ENCODE peak calls at places on chromosomes 6 and 20, in eight cellular contexts. T is mammary epithelial cell; Y is skeletal muscle cell; V is breast epithelium; J is stimulated activated CD8-positive, alpha-beta memory T cell treated with anti-CD3 and anti-CD28 coated beads, Interleukin-4, amount 100 ng/mL, for 24 hours; O is A172; H is GM12865; D is GF-D8. B is an unnamed sample.

GRCh38 chr20:11891827-11892521 is 25.7 kb upstream of the BTBD3 start:
- DNase-seq in T (peak), Y (no peak), V (no peak), J (no peak), O (peak), H (peak), D (peak), B (peak)

GRCh38 chr6:145278163-145278807 is 457.0 kb downstream of the EPM2A start:
- DNase-seq in T (no peak), Y (no peak), V (no peak), J (no peak), O (peak), H (no peak), D (no peak), B (no peak)

GRCh38 chr6:26465776-26466175 is 8.0 kb downstream of the BTN2A1 start:
- DNase-seq in T (no peak), Y (no peak), V (no peak), J (no peak), O (no peak), H (no peak), D (no peak), B (no peak)

GRCh38 chr20:3218307-3218988 is 9.2 kb downstream of the ITPA start:
- DNase-seq in T (peak), Y (no peak), V (peak), J (peak), O (no peak), H (peak), D (no peak), B (peak)

GRCh38 chr6:106783631-106784566 is 154.5 kb downstream of the QRSL1 start:
- DNase-seq in T (peak), Y (no peak), V (no peak), J (no peak), O (peak), H (no peak), D (no peak), B (no peak)

GRCh38 chr20:33875055-33875454 is 63.9 kb downstream of the CHMP4B start:
- DNase-seq in T (no peak), Y (no peak), V (no peak), J (no peak), O (no peak), H (peak), D (no peak), B (no peak)

GRCh38 chr6:85005494-85005893 is 241.1 kb upstream of the TBX18 start:
- DNase-seq in T (no peak), Y (no peak), V (no peak), J (no peak), O (no peak), H (no peak), D (no peak), B (no peak)

GRCh38 chr20:10040070-10040970 is 5.5 kb downstream of the ANKEF1 start:
- DNase-seq in T (peak), Y (peak), V (no peak), J (no peak), O (peak), H (no peak), D (no peak), B (no peak)

GRCh38 chr6:36823421-36824096 is 15.7 kb downstream of the CPNE5 start:
- DNase-seq in T (no peak), Y (no peak), V (no peak), J (no peak), O (no peak), H (no peak), D (no peak), B (no peak)

GRCh38 chr6:156822747-156823206 is 45.6 kb downstream of the ARID1B start:
- DNase-seq in T (no peak), Y (no peak), V (no peak), J (no peak), O (no peak), H (no peak), D (no peak), B (no peak)

GRCh38 chr20:39904713-39905112 is 784.3 kb downstream of the MAFB start:
- DNase-seq in T (no peak), Y (no peak), V (no peak), J (no peak), O (no peak), H (no peak), D (no peak), B (no peak)

GRCh38 chr20:35253010-35253409 is 24.9 kb downstream of the MMP24OS start:
- DNase-seq in T (no peak), Y (no peak), V (no peak), J (no peak), O (no peak), H (no peak), D (no peak), B (no peak)

GRCh38 chr6:74073429-74073828 is 377.4 kb downstream of the CD109 start:
- DNase-seq in T (peak), Y (peak), V (no peak), J (no peak), O (peak), H (no peak), D (no peak), B (no peak)

GRCh38 chr20:45318948-45319347 is 10.8 kb upstream of the MATN4 start:
- DNase-seq in T (no peak), Y (no peak), V (no peak), J (no peak), O (no peak), H (no peak), D (no peak), B (no peak)

GRCh38 chr6:63477422-63478040 is 94.7 kb upstream of the LOC128125822 start:
- DNase-seq in T (no peak), Y (no peak), V (no peak), J (no peak), O (no peak), H (no peak), D (no peak), B (no peak)

GRCh38 chr6:25369450-25370086 is 90.4 kb downstream of the CARMIL1 start:
- DNase-seq in T (peak), Y (no peak), V (no peak), J (no peak), O (no peak), H (peak), D (no peak), B (no peak)

GRCh38 chr20:22333885-22334545 is 250.4 kb downstream of the FOXA2 start:
- DNase-seq in T (peak), Y (peak), V (no peak), J (no peak), O (peak), H (peak), D (peak), B (no peak)

GRCh38 chr20:57960803-57961575 is 251.2 kb upstream of the PMEPA1 start:
- DNase-seq in T (no peak), Y (no peak), V (no peak), J (no peak), O (no peak), H (no peak), D (no peak), B (no peak)

GRCh38 chr6:155275808-155276480 is 12.1 kb downstream of the CLDN20 start:
- DNase-seq in T (no peak), Y (no peak), V (no peak), J (no peak), O (no peak), H (no peak), D (no peak), B (peak)

GRCh38 chr6:33815854-33816253 is 12.1 kb upstream of the MLN start:
- DNase-seq in T (no peak), Y (no peak), V (no peak), J (no peak), O (peak), H (peak), D (no peak), B (no peak)

GRCh38 chr20:19973920-19974620 is 43.1 kb upstream of the NAA20 start:
- DNase-seq in T (peak), Y (peak), V (no peak), J (no peak), O (peak), H (no peak), D (peak), B (peak)

GRCh38 chr6:149088361-149088760 is 229.2 kb upstream of the TAB2 start:
- DNase-seq in T (no peak), Y (no peak), V (no peak), J (no peak), O (no peak), H (no peak), D (no peak), B (no peak)

GRCh38 chr6:30163090-30163917 is at the start of gene TRIM15:
- DNase-seq in T (peak), Y (no peak), V (no peak), J (peak), O (no peak), H (no peak), D (peak), B (no peak)

GRCh38 chr20:37821691-37822655 is 81.0 kb upstream of the VSTM2L start:
- DNase-seq in T (peak), Y (peak), V (no peak), J (no peak), O (peak), H (no peak), D (no peak), B (no peak)

GRCh38 chr20:53672484-53673129 is 79.0 kb upstream of the ZNF217 start:
- DNase-seq in T (peak), Y (no peak), V (no peak), J (no peak), O (peak), H (no peak), D (no peak), B (no peak)

GRCh38 chr20:34709836-34710567 is 5.9 kb downstream of the TP53INP2 start:
- DNase-seq in T (no peak), Y (no peak), V (peak), J (peak), O (no peak), H (no peak), D (peak), B (peak)

GRCh38 chr6:37525460-37526357 is 26.0 kb upstream of the CCDC167 start:
- DNase-seq in T (no peak), Y (no peak), V (no peak), J (no peak), O (no peak), H (no peak), D (no peak), B (no peak)

GRCh38 chr6:117496383-117496990 is 14.0 kb downstream of the DCBLD1 start:
- DNase-seq in T (peak), Y (peak), V (no peak), J (no peak), O (no peak), H (peak), D (no peak), B (no peak)

GRCh38 chr6:48928937-48929336 is 534.1 kb downstream of the MMUT start:
- DNase-seq in T (no peak), Y (no peak), V (no peak), J (no peak), O (no peak), H (no peak), D (no peak), B (no peak)

GRCh38 chr20:35893942-35894341 is 60.4 kb downstream of the SCAND1 start:
- DNase-seq in T (no peak), Y (no peak), V (no peak), J (no peak), O (no peak), H (peak), D (no peak), B (no peak)

GRCh38 chr20:53914091-53914860 is 156.1 kb downstream of the BCAS1 start:
- DNase-seq in T (no peak), Y (no peak), V (no peak), J (no peak), O (no peak), H (no peak), D (no peak), B (no peak)

GRCh38 chr20:38094373-38094775 is 60.8 kb downstream of the RPRD1B start:
- DNase-seq in T (peak), Y (peak), V (no peak), J (no peak), O (peak), H (peak), D (peak), B (peak)

GRCh38 chr6:79586548-79586947 is 44.6 kb upstream of the SH3BGRL2 start:
- DNase-seq in T (peak), Y (no peak), V (no peak), J (no peak), O (no peak), H (no peak), D (no peak), B (no peak)